ENCODE peak calls at places on chromosomes 4 and X, in seven cellular contexts. X is neuronal stem cell, W is mesendoderm, V is IMR-90, H is trophoblast cell, Y is H1, D is H9. I is an unnamed sample.

GRCh38 chrX:47608130-47608810 is 11.4 kb downstream of the SYN1 start:
- DNase-seq in X (no peak), W (peak; percentile 92), V (no peak), H (no peak), Y (no peak), D (peak; percentile 70), I (no peak)

GRCh38 chr4:95085118-95085833 is 327.5 kb downstream of the BMPR1B start:
- DNase-seq in X (no peak), W (no peak), V (no peak), H (no peak), Y (no peak), D (no peak), I (no peak)

GRCh38 chr4:174255790-174256189 is 27.7 kb downstream of the FBXO8 start:
- DNase-seq in X (no peak), W (no peak), V (peak; percentile 92), H (peak; percentile 2), Y (no peak), D (no peak), I (peak; percentile 79)

GRCh38 chr4:180084561-180084960 is 2158.6 kb upstream of the TENM3 start:
- DNase-seq in X (no peak), W (no peak), V (peak; percentile 43), H (no peak), Y (no peak), D (no peak), I (peak; percentile 80)

GRCh38 chrX:50613846-50614245 is 143.2 kb upstream of the DGKK start:
- DNase-seq in X (no peak), W (no peak), V (peak; percentile 43), H (no peak), Y (no peak), D (no peak), I (no peak)

GRCh38 chr4:69025191-69025998 is 70.9 kb upstream of the UGT2B7 start:
- DNase-seq in X (peak; percentile 11), W (peak; percentile 69), V (no peak), H (no peak), Y (peak; percentile 29), D (peak; percentile 70), I (peak; percentile 18)

GRCh38 chrX:69365349-69365748 is 138.8 kb upstream of the NALF2 start:
- DNase-seq in X (no peak), W (no peak), V (no peak), H (no peak), Y (no peak), D (no peak), I (no peak)

GRCh38 chrX:132090370-132091152 is 37.3 kb downstream of the FRMD7 start:
- DNase-seq in X (no peak), W (no peak), V (no peak), H (no peak), Y (no peak), D (no peak), I (no peak)

GRCh38 chrX:102957751-102958150 is 20.7 kb downstream of the RAB40AL start:
- DNase-seq in X (no peak), W (no peak), V (peak; percentile 5), H (no peak), Y (no peak), D (no peak), I (peak; percentile 1)

GRCh38 chr4:15337258-15337657 is 90.6 kb upstream of the C1QTNF7 start:
- DNase-seq in X (no peak), W (no peak), V (no peak), H (no peak), Y (no peak), D (no peak), I (no peak)

GRCh38 chr4:15339732-15340131 is 88.1 kb upstream of the C1QTNF7 start:
- DNase-seq in X (no peak), W (no peak), V (peak; percentile 82), H (no peak), Y (no peak), D (no peak), I (peak; percentile 56)

GRCh38 chr4:15333692-15334633 is 93.9 kb upstream of the C1QTNF7 start:
- DNase-seq in X (no peak), W (no peak), V (no peak), H (no peak), Y (no peak), D (no peak), I (no peak)

GRCh38 chr4:15332377-15332776 is 95.5 kb upstream of the C1QTNF7 start:
- DNase-seq in X (no peak), W (no peak), V (no peak), H (no peak), Y (no peak), D (no peak), I (no peak)

DNA sequence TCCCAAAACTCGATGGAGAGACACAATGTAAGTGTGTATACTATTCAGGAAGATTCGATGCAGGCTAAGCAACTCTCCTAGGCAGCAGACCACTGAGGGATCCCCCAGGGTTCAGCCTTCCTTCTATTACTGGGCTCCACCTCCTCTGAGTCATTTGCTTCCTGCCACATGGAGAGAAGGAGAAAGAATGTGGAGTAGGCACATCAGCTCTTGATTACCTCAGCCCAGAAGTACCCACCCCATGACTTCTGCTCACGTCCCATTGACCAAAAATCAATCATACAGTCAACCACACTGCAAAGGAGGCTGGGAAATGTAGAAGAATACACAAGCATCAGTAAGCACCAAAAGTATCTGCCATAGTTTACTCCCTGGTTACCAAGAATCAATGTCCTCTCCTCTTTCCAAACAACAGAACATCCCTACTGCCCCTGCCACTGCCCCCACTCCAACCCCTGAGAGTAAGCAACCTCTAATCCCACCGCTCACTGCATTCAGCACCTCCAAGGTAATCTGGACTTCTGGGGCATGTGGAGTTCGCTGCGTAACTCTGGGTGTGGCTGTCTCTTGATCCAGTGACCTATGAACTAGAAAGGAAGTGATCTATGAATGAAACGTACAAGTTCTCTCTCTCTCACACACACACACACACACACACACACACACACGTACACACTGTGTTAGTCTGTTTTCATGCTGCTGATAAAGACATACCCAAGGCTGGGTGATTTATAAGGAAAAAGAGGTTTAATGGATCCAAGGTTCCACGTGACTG is 91.2 kb upstream of the C1QTNF7 start:
- DNase-seq in X (no peak), W (peak; percentile 91), V (peak; percentile 92), H (no peak), Y (peak; percentile 25), D (peak; percentile 42), I (peak; percentile 92)
- H3K4ac ChIP-seq in X (no peak overlapping the region), W (no peak overlapping the region), V (peak overlapping the region; percentile 88), H (no peak overlapping the region), Y (no peak overlapping the region), D (no peak overlapping the region), I (peak overlapping the region; percentile 95)

GRCh38 chr4:6419452-6420028 is 52.9 kb downstream of the PPP2R2C start:
- DNase-seq in X (no peak), W (no peak), V (peak; percentile 4), H (no peak), Y (no peak), D (no peak), I (no peak)
- H3K4ac ChIP-seq in X (no peak overlapping the region), W (no peak overlapping the region), V (no peak overlapping the region), H (no peak overlapping the region), Y (no peak overlapping the region), D (no peak overlapping the region), I (no peak overlapping the region)

DNA sequence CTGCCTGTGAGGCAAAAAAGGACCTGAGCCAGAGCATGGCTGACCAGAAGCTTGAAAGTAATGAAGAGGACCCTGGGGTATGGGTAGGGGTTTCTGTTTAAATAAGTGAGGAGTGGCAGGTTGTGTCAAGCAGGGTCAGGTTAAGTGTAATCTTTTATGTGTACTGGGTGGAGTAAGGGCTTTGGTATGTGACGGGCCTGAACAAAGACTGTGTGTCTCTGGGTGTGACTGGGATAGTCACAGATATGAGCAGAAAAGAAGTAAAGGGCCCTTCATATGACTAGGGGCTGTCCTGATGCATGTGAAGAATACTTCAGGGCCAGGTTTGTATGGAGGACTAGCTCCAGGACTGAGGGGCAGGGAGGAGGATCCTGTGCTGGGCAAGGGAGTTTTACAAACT is 82.4 kb downstream of the ITIH6 start:
- DNase-seq in X (no peak), W (no peak), V (no peak), H (peak; percentile 0), Y (no peak), D (no peak), I (no peak)
- H3K4ac ChIP-seq in X (no peak overlapping the region), W (no peak overlapping the region), V (no peak overlapping the region), H (no peak overlapping the region), Y (no peak overlapping the region), D (no peak overlapping the region), I (no peak overlapping the region)

DNA sequence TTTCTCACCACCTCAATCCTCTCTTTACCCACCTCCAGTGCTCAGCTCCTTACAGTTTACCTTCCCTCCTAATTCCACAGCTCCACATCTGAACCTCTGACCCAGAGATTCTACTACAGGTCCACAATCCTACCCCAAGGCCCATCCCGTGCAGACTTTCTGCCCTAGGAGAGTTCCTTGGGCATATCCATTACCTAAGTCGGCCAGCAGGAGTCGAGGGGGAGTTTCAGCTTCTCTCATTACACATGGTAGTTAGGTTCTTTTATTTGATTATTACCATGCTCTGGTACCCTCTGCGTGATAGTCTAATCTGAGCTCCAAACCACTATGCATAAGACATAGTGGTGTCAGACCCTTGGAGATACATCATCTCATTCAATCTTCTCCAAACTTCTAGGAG is 117.9 kb downstream of the SH3RF1 start:
- DNase-seq in X (no peak), W (peak; percentile 37), V (no peak), H (no peak), Y (no peak), D (no peak), I (no peak)
- H3K4ac ChIP-seq in X (no peak overlapping the region), W (no peak overlapping the region), V (peak overlapping the region; percentile 27), H (no peak overlapping the region), Y (no peak overlapping the region), D (no peak overlapping the region), I (peak overlapping the region; percentile 75)

GRCh38 chrX:63439580-63439979 is 88.4 kb upstream of the SPIN4 start:
- DNase-seq in X (no peak), W (no peak), V (no peak), H (no peak), Y (no peak), D (no peak), I (no peak)

GRCh38 chrX:63434206-63434605 is 83.1 kb upstream of the SPIN4 start:
- DNase-seq in X (no peak), W (no peak), V (no peak), H (peak; percentile 71), Y (no peak), D (no peak), I (no peak)

GRCh38 chrX:63441717-63442116 is 90.6 kb upstream of the SPIN4 start:
- DNase-seq in X (no peak), W (no peak), V (no peak), H (no peak), Y (no peak), D (no peak), I (no peak)

GRCh38 chrX:63434665-63435064 is 83.5 kb upstream of the SPIN4 start:
- DNase-seq in X (no peak), W (peak; percentile 94), V (peak; percentile 22), H (peak; percentile 90), Y (no peak), D (peak; percentile 43), I (peak; percentile 54)

DNA sequence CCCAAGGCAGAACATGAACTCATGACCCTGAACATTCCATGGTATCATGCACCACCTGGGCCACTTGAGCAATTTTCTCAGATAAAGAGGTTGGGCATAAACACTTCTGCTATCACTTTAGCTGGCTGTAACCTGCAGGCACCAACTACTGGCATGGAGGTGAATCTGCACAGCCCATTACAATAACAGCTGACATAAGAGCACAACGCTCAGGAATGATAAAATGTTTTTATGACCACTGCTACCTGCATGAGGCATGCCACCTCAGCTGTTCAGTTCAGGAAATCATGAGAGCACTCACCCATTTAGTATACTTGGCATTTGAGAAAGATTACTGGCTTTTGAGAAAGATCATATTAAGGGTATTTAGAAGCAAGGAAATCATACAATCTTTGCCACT is 85.7 kb upstream of the SPIN4 start:
- DNase-seq in X (no peak), W (no peak), V (no peak), H (peak; percentile 27), Y (no peak), D (no peak), I (no peak)
- H3K4ac ChIP-seq in X (no peak overlapping the region), W (no peak overlapping the region), V (no peak overlapping the region), H (no peak overlapping the region), Y (no peak overlapping the region), D (no peak overlapping the region), I (no peak overlapping the region)

GRCh38 chr4:91990726-91991125 is 313.0 kb upstream of the GRID2 start:
- DNase-seq in X (no peak), W (no peak), V (no peak), H (no peak), Y (no peak), D (no peak), I (no peak)
- H3K4ac ChIP-seq in X (no peak overlapping the region), W (no peak overlapping the region), V (no peak overlapping the region), H (no peak overlapping the region), Y (no peak overlapping the region), D (no peak overlapping the region), I (no peak overlapping the region)

I was measured in mesenchymal stem cell.